ENCODE peak calls at places on chromosomes 4 and X, in six cellular contexts. One of them, this sample, is unnamed.

GRCh38 chrX:40130207-40130606 is 32.4 kb upstream of the BCOR start:
- DNase-seq in stimulated activated naive CD8-positive, alpha-beta T cell treated with anti-CD3 and anti-CD28 coated beads, Interleukin-15, Interleukin-2, amounts not matched to agents 100 U/mL and 50 U/mL, for 24 hours: no peak
- DNase-seq in glomerular endothelial cell: no peak
- DNase-seq in H4: peak; percentile 33
- DNase-seq in activated CD4-positive, alpha-beta memory T cell treated with anti-CD3 and anti-CD28 coated beads, Interleukin-2, amount 10 ng/mL, durations not matched to agents 7 days and 5 days: no peak
- DNase-seq in GM12891: no peak
- DNase-seq in this sample: peak; percentile 83

GRCh38 chr4:25258980-25259578 is 25.2 kb downstream of the PI4K2B start:
- DNase-seq in glomerular endothelial cell: peak; percentile 36
- DNase-seq in GM12891: no peak
- DNase-seq in activated CD4-positive, alpha-beta memory T cell treated with anti-CD3 and anti-CD28 coated beads, Interleukin-2, amount 10 ng/mL, durations not matched to agents 7 days and 5 days: no peak
- DNase-seq in stimulated activated naive CD8-positive, alpha-beta T cell treated with anti-CD3 and anti-CD28 coated beads, Interleukin-15, Interleukin-2, amounts not matched to agents 100 U/mL and 50 U/mL, for 24 hours: no peak
- DNase-seq in H4: no peak
- DNase-seq in this sample: peak; percentile 21

GRCh38 chr4:169283114-169283509 is 12.4 kb upstream of the SH3RF1 start:
- DNase-seq in stimulated activated naive CD8-positive, alpha-beta T cell treated with anti-CD3 and anti-CD28 coated beads, Interleukin-15, Interleukin-2, amounts not matched to agents 100 U/mL and 50 U/mL, for 24 hours: no peak
- DNase-seq in GM12891: no peak
- DNase-seq in activated CD4-positive, alpha-beta memory T cell treated with anti-CD3 and anti-CD28 coated beads, Interleukin-2, amount 10 ng/mL, durations not matched to agents 7 days and 5 days: no peak
- DNase-seq in H4: no peak
- DNase-seq in glomerular endothelial cell: no peak
- DNase-seq in this sample: peak; percentile 22

GRCh38 chr4:2095236-2096072 is 36.3 kb downstream of the NAT8L start:
- DNase-seq in glomerular endothelial cell: no peak
- DNase-seq in GM12891: no peak
- DNase-seq in stimulated activated naive CD8-positive, alpha-beta T cell treated with anti-CD3 and anti-CD28 coated beads, Interleukin-15, Interleukin-2, amounts not matched to agents 100 U/mL and 50 U/mL, for 24 hours: no peak
- DNase-seq in H4: no peak
- DNase-seq in activated CD4-positive, alpha-beta memory T cell treated with anti-CD3 and anti-CD28 coated beads, Interleukin-2, amount 10 ng/mL, durations not matched to agents 7 days and 5 days: no peak
- DNase-seq in this sample: peak; percentile 76

GRCh38 chr4:13464973-13465372 is 19.2 kb downstream of the RAB28 start:
- DNase-seq in activated CD4-positive, alpha-beta memory T cell treated with anti-CD3 and anti-CD28 coated beads, Interleukin-2, amount 10 ng/mL, durations not matched to agents 7 days and 5 days: no peak
- DNase-seq in GM12891: no peak
- DNase-seq in glomerular endothelial cell: no peak
- DNase-seq in stimulated activated naive CD8-positive, alpha-beta T cell treated with anti-CD3 and anti-CD28 coated beads, Interleukin-15, Interleukin-2, amounts not matched to agents 100 U/mL and 50 U/mL, for 24 hours: no peak
- DNase-seq in H4: no peak
- DNase-seq in this sample: no peak

GRCh38 chrX:71098302-71098701 is 2.7 kb downstream of the FOXO4 start:
- DNase-seq in stimulated activated naive CD8-positive, alpha-beta T cell treated with anti-CD3 and anti-CD28 coated beads, Interleukin-15, Interleukin-2, amounts not matched to agents 100 U/mL and 50 U/mL, for 24 hours: peak; percentile 76
- DNase-seq in H4: peak; percentile 25
- DNase-seq in glomerular endothelial cell: no peak
- DNase-seq in activated CD4-positive, alpha-beta memory T cell treated with anti-CD3 and anti-CD28 coated beads, Interleukin-2, amount 10 ng/mL, durations not matched to agents 7 days and 5 days: peak; percentile 76
- DNase-seq in GM12891: no peak
- DNase-seq in this sample: peak; percentile 56

GRCh38 chrX:37302569-37302968 is 46.6 kb upstream of the PRRG1 start:
- DNase-seq in activated CD4-positive, alpha-beta memory T cell treated with anti-CD3 and anti-CD28 coated beads, Interleukin-2, amount 10 ng/mL, durations not matched to agents 7 days and 5 days: no peak
- DNase-seq in glomerular endothelial cell: no peak
- DNase-seq in stimulated activated naive CD8-positive, alpha-beta T cell treated with anti-CD3 and anti-CD28 coated beads, Interleukin-15, Interleukin-2, amounts not matched to agents 100 U/mL and 50 U/mL, for 24 hours: no peak
- DNase-seq in H4: peak; percentile 16
- DNase-seq in GM12891: no peak
- DNase-seq in this sample: peak; percentile 19

GRCh38 chrX:41561045-41561444 is 113.9 kb downstream of the NYX start:
- DNase-seq in glomerular endothelial cell: peak; percentile 54
- DNase-seq in stimulated activated naive CD8-positive, alpha-beta T cell treated with anti-CD3 and anti-CD28 coated beads, Interleukin-15, Interleukin-2, amounts not matched to agents 100 U/mL and 50 U/mL, for 24 hours: peak; percentile 27
- DNase-seq in GM12891: peak; percentile 4
- DNase-seq in activated CD4-positive, alpha-beta memory T cell treated with anti-CD3 and anti-CD28 coated beads, Interleukin-2, amount 10 ng/mL, durations not matched to agents 7 days and 5 days: peak; percentile 57
- DNase-seq in H4: peak; percentile 86
- DNase-seq in this sample: peak; percentile 86

GRCh38 chr4:151260526-151260925 is 16.4 kb upstream of the PRSS48 start:
- DNase-seq in stimulated activated naive CD8-positive, alpha-beta T cell treated with anti-CD3 and anti-CD28 coated beads, Interleukin-15, Interleukin-2, amounts not matched to agents 100 U/mL and 50 U/mL, for 24 hours: no peak
- DNase-seq in H4: no peak
- DNase-seq in activated CD4-positive, alpha-beta memory T cell treated with anti-CD3 and anti-CD28 coated beads, Interleukin-2, amount 10 ng/mL, durations not matched to agents 7 days and 5 days: no peak
- DNase-seq in glomerular endothelial cell: no peak
- DNase-seq in GM12891: no peak
- DNase-seq in this sample: peak; percentile 20

GRCh38 chrX:74461384-74461783 is 40.1 kb downstream of the SLC16A2 start:
- DNase-seq in glomerular endothelial cell: no peak
- DNase-seq in H4: no peak
- DNase-seq in stimulated activated naive CD8-positive, alpha-beta T cell treated with anti-CD3 and anti-CD28 coated beads, Interleukin-15, Interleukin-2, amounts not matched to agents 100 U/mL and 50 U/mL, for 24 hours: no peak
- DNase-seq in GM12891: no peak
- DNase-seq in activated CD4-positive, alpha-beta memory T cell treated with anti-CD3 and anti-CD28 coated beads, Interleukin-2, amount 10 ng/mL, durations not matched to agents 7 days and 5 days: no peak
- DNase-seq in this sample: no peak

GRCh38 chr4:174461438-174462106 is 60.7 kb downstream of the HPGD start:
- DNase-seq in GM12891: no peak
- DNase-seq in glomerular endothelial cell: no peak
- DNase-seq in H4: peak; percentile 22
- DNase-seq in activated CD4-positive, alpha-beta memory T cell treated with anti-CD3 and anti-CD28 coated beads, Interleukin-2, amount 10 ng/mL, durations not matched to agents 7 days and 5 days: no peak
- DNase-seq in stimulated activated naive CD8-positive, alpha-beta T cell treated with anti-CD3 and anti-CD28 coated beads, Interleukin-15, Interleukin-2, amounts not matched to agents 100 U/mL and 50 U/mL, for 24 hours: no peak
- DNase-seq in this sample: peak; percentile 6